ENCODE peak calls at places on chromosomes 3 and 15, in eight cellular contexts. One of them, this sample, is unnamed.

GRCh38 chr15:73338058-73338457 is 30.7 kb downstream of the HCN4 start:
- DNase-seq in cardiac septum: no peak
- DNase-seq in stimulated activated CD4-positive, alpha-beta T cell treated with anti-CD3 and anti-CD28 coated beads, Interleukin-2, amount 100 ng/mL, for 24 hours: no peak
- DNase-seq in GOT3: no peak
- DNase-seq in esophagus muscularis mucosa: no peak
- DNase-seq in right lobe of liver: no peak
- DNase-seq in GM03348: no peak
- DNase-seq in neural crest cell: no peak
- DNase-seq in this sample: no peak

GRCh38 chr15:39273805-39274411 is 307.0 kb upstream of the THBS1 start:
- DNase-seq in cardiac septum: no peak
- DNase-seq in GOT3: no peak
- DNase-seq in esophagus muscularis mucosa: no peak
- DNase-seq in stimulated activated CD4-positive, alpha-beta T cell treated with anti-CD3 and anti-CD28 coated beads, Interleukin-2, amount 100 ng/mL, for 24 hours: no peak
- DNase-seq in neural crest cell: no peak
- DNase-seq in right lobe of liver: no peak
- DNase-seq in GM03348: no peak
- DNase-seq in this sample: no peak

GRCh38 chr3:29293371-29293770 is 12.5 kb downstream of the RBMS3 start:
- DNase-seq in stimulated activated CD4-positive, alpha-beta T cell treated with anti-CD3 and anti-CD28 coated beads, Interleukin-2, amount 100 ng/mL, for 24 hours: no peak
- DNase-seq in GM03348: no peak
- DNase-seq in neural crest cell: no peak
- DNase-seq in esophagus muscularis mucosa: no peak
- DNase-seq in cardiac septum: no peak
- DNase-seq in GOT3: no peak
- DNase-seq in right lobe of liver: no peak
- DNase-seq in this sample: no peak

GRCh38 chr3:181851063-181851462 is 139.3 kb downstream of the SOX2 start:
- DNase-seq in GOT3: no peak
- DNase-seq in right lobe of liver: no peak
- DNase-seq in neural crest cell: no peak
- DNase-seq in esophagus muscularis mucosa: no peak
- DNase-seq in stimulated activated CD4-positive, alpha-beta T cell treated with anti-CD3 and anti-CD28 coated beads, Interleukin-2, amount 100 ng/mL, for 24 hours: no peak
- DNase-seq in GM03348: no peak
- DNase-seq in cardiac septum: no peak
- DNase-seq in this sample: no peak

GRCh38 chr3:185420762-185421161 is 57.8 kb downstream of the MAP3K13 start:
- DNase-seq in neural crest cell: no peak
- DNase-seq in GOT3: no peak
- DNase-seq in cardiac septum: no peak
- DNase-seq in esophagus muscularis mucosa: peak
- DNase-seq in GM03348: no peak
- DNase-seq in right lobe of liver: no peak
- DNase-seq in stimulated activated CD4-positive, alpha-beta T cell treated with anti-CD3 and anti-CD28 coated beads, Interleukin-2, amount 100 ng/mL, for 24 hours: no peak
- DNase-seq in this sample: no peak

GRCh38 chr3:7787871-7788828 is 713.5 kb upstream of the LMCD1 start:
- DNase-seq in GM03348: no peak
- DNase-seq in esophagus muscularis mucosa: no peak
- DNase-seq in stimulated activated CD4-positive, alpha-beta T cell treated with anti-CD3 and anti-CD28 coated beads, Interleukin-2, amount 100 ng/mL, for 24 hours: no peak
- DNase-seq in GOT3: no peak
- DNase-seq in neural crest cell: no peak
- DNase-seq in right lobe of liver: no peak
- DNase-seq in cardiac septum: no peak
- DNase-seq in this sample: no peak

GRCh38 chr15:42138968-42139386 is 17.5 kb downstream of the PLA2G4F start:
- DNase-seq in stimulated activated CD4-positive, alpha-beta T cell treated with anti-CD3 and anti-CD28 coated beads, Interleukin-2, amount 100 ng/mL, for 24 hours: no peak
- DNase-seq in neural crest cell: no peak
- DNase-seq in cardiac septum: peak
- DNase-seq in GOT3: no peak
- DNase-seq in right lobe of liver: no peak
- DNase-seq in GM03348: no peak
- DNase-seq in esophagus muscularis mucosa: no peak
- DNase-seq in this sample: no peak

GRCh38 chr3:77319711-77320110 is 279.8 kb downstream of the ROBO2 start:
- DNase-seq in cardiac septum: no peak
- DNase-seq in neural crest cell: no peak
- DNase-seq in GOT3: no peak
- DNase-seq in right lobe of liver: no peak
- DNase-seq in esophagus muscularis mucosa: no peak
- DNase-seq in stimulated activated CD4-positive, alpha-beta T cell treated with anti-CD3 and anti-CD28 coated beads, Interleukin-2, amount 100 ng/mL, for 24 hours: no peak
- DNase-seq in GM03348: no peak
- DNase-seq in this sample: no peak

GRCh38 chr3:124351430-124352142 is 359.7 kb upstream of the ROPN1 start:
- DNase-seq in GOT3: no peak
- DNase-seq in right lobe of liver: no peak
- DNase-seq in GM03348: peak
- DNase-seq in stimulated activated CD4-positive, alpha-beta T cell treated with anti-CD3 and anti-CD28 coated beads, Interleukin-2, amount 100 ng/mL, for 24 hours: no peak
- DNase-seq in neural crest cell: peak
- DNase-seq in esophagus muscularis mucosa: no peak
- DNase-seq in cardiac septum: no peak
- DNase-seq in this sample: no peak

GRCh38 chr15:40929730-40930429 is 740 bp downstream of the DLL4 start:
- DNase-seq in GOT3: no peak
- DNase-seq in right lobe of liver: no peak
- DNase-seq in GM03348: peak
- DNase-seq in stimulated activated CD4-positive, alpha-beta T cell treated with anti-CD3 and anti-CD28 coated beads, Interleukin-2, amount 100 ng/mL, for 24 hours: no peak
- DNase-seq in esophagus muscularis mucosa: no peak
- DNase-seq in cardiac septum: no peak
- DNase-seq in neural crest cell: peak
- DNase-seq in this sample: no peak

GRCh38 chr15:69391046-69391757 is 22.9 kb upstream of the KIF23 start:
- DNase-seq in stimulated activated CD4-positive, alpha-beta T cell treated with anti-CD3 and anti-CD28 coated beads, Interleukin-2, amount 100 ng/mL, for 24 hours: no peak
- DNase-seq in GM03348: no peak
- DNase-seq in neural crest cell: no peak
- DNase-seq in GOT3: no peak
- DNase-seq in right lobe of liver: no peak
- DNase-seq in esophagus muscularis mucosa: no peak
- DNase-seq in cardiac septum: no peak
- DNase-seq in this sample: no peak

GRCh38 chr3:5172018-5172417 is 15.5 kb upstream of the EDEM1 start:
- DNase-seq in cardiac septum: no peak
- DNase-seq in GM03348: no peak
- DNase-seq in GOT3: no peak
- DNase-seq in right lobe of liver: no peak
- DNase-seq in esophagus muscularis mucosa: no peak
- DNase-seq in neural crest cell: no peak
- DNase-seq in stimulated activated CD4-positive, alpha-beta T cell treated with anti-CD3 and anti-CD28 coated beads, Interleukin-2, amount 100 ng/mL, for 24 hours: no peak
- DNase-seq in this sample: no peak

GRCh38 chr3:67630666-67631362 is 23.6 kb downstream of the SUCLG2 start:
- DNase-seq in GM03348: no peak
- DNase-seq in right lobe of liver: no peak
- DNase-seq in GOT3: no peak
- DNase-seq in stimulated activated CD4-positive, alpha-beta T cell treated with anti-CD3 and anti-CD28 coated beads, Interleukin-2, amount 100 ng/mL, for 24 hours: no peak
- DNase-seq in cardiac septum: no peak
- DNase-seq in neural crest cell: no peak
- DNase-seq in esophagus muscularis mucosa: no peak
- DNase-seq in this sample: no peak

GRCh38 chr3:20683912-20684311 is 497.9 kb upstream of the SGO1 start:
- DNase-seq in esophagus muscularis mucosa: no peak
- DNase-seq in cardiac septum: no peak
- DNase-seq in stimulated activated CD4-positive, alpha-beta T cell treated with anti-CD3 and anti-CD28 coated beads, Interleukin-2, amount 100 ng/mL, for 24 hours: no peak
- DNase-seq in GM03348: peak
- DNase-seq in GOT3: no peak
- DNase-seq in right lobe of liver: no peak
- DNase-seq in neural crest cell: no peak
- DNase-seq in this sample: no peak

GRCh38 chr3:70433091-70433490 is 120.7 kb upstream of the MDFIC2 start:
- DNase-seq in stimulated activated CD4-positive, alpha-beta T cell treated with anti-CD3 and anti-CD28 coated beads, Interleukin-2, amount 100 ng/mL, for 24 hours: no peak
- DNase-seq in GOT3: no peak
- DNase-seq in neural crest cell: no peak
- DNase-seq in GM03348: no peak
- DNase-seq in right lobe of liver: no peak
- DNase-seq in cardiac septum: no peak
- DNase-seq in esophagus muscularis mucosa: no peak
- DNase-seq in this sample: no peak

GRCh38 chr15:64461577-64462162 is 1.3 kb downstream of the ZNF609 start:
- DNase-seq in GOT3: no peak
- DNase-seq in GM03348: peak
- DNase-seq in stimulated activated CD4-positive, alpha-beta T cell treated with anti-CD3 and anti-CD28 coated beads, Interleukin-2, amount 100 ng/mL, for 24 hours: peak
- DNase-seq in esophagus muscularis mucosa: no peak
- DNase-seq in right lobe of liver: no peak
- DNase-seq in cardiac septum: no peak
- DNase-seq in neural crest cell: peak
- DNase-seq in this sample: peak

GRCh38 chr3:184341925-184342324 is 4.5 kb downstream of the FAM131A start:
- DNase-seq in right lobe of liver: no peak
- DNase-seq in neural crest cell: no peak
- DNase-seq in esophagus muscularis mucosa: no peak
- DNase-seq in GOT3: no peak
- DNase-seq in cardiac septum: no peak
- DNase-seq in stimulated activated CD4-positive, alpha-beta T cell treated with anti-CD3 and anti-CD28 coated beads, Interleukin-2, amount 100 ng/mL, for 24 hours: no peak
- DNase-seq in GM03348: no peak
- DNase-seq in this sample: no peak

This sample was measured in stimulated activated naive CD4-positive, alpha-beta T cell treated with Interleukin-2 at 50 U/mL for 16 hours.